ENCODE peak calls at places on chromosomes 7 and 10, in five cellular contexts. G is effector memory CD8-positive, alpha-beta T cell; Q is foreskin keratinocyte; M is left cardiac atrium; N is left colon. H is an unnamed sample.

GRCh38 chr10:33032354-33033254 is 74.6 kb upstream of the ITGB1 start:
- ATAC-seq in Q (peak; percentile 89), G (no peak), N (no peak), M (no peak), H (peak; percentile 73)

GRCh38 chr7:131031100-131031868 is 296.4 kb upstream of the MKLN1 start:
- ATAC-seq in N (no peak), G (peak; percentile 28), M (no peak), Q (no peak), H (peak; percentile 86)

GRCh38 chr7:36103837-36104561 is 49.1 kb upstream of the EEPD1 start:
- ATAC-seq in M (no peak), G (no peak), Q (no peak), N (no peak), H (no peak)

GRCh38 chr7:21414795-21415393 is 13.0 kb upstream of the SP4 start:
- ATAC-seq in N (no peak), G (no peak), Q (no peak), M (no peak), H (no peak)

GRCh38 chr7:2049782-2050510 is 182.8 kb downstream of the MAD1L1 start:
- ATAC-seq in G (peak; percentile 81), Q (no peak), M (no peak), N (no peak), H (peak; percentile 63)

GRCh38 chr10:11825796-11826414 is 2.7 kb downstream of the PROSER2 start:
- ATAC-seq in Q (no peak), M (no peak), N (no peak), G (no peak), H (no peak)

GRCh38 chr10:122878799-122879338 is 512 bp downstream of the FAM24B start:
- ATAC-seq in G (peak; percentile 8), N (peak; percentile 47), Q (peak; percentile 26), M (no peak), H (peak; percentile 50)

GRCh38 chr7:69871213-69871885 is 273.1 kb downstream of the AUTS2 start:
- ATAC-seq in Q (peak; percentile 97), G (no peak), N (no peak), M (peak; percentile 27), H (no peak)

GRCh38 chr10:21092683-21093524 is 195.8 kb upstream of the NEBL start:
- ATAC-seq in N (no peak), Q (no peak), M (no peak), G (no peak), H (no peak)

GRCh38 chr7:18834574-18835361 is 282.7 kb downstream of the TWIST1 start:
- ATAC-seq in Q (no peak), N (no peak), G (no peak), M (no peak), H (no peak)

H was measured in activated T-helper 17 cell treated with anti-CD3 and anti-CD28 coated beads, Interleukin-2, amount 50 U/mL, for 72 hours.